ENCODE peak calls at places on chromosomes 16 and 17, in eight cellular contexts. Z is transverse colon, Y is adrenal gland, X is endothelial cell of umbilical vein, D is pancreas, H is vagina, I is mucosa of descending colon, M is SK-N-SH. G is an unnamed sample. For H3K4me1, the result is how much of the 10 kb centered on the place peaks cover.

GRCh38 chr17:1629647-1630310 is 1.1 kb upstream of the SLC43A2 start:
- DNase-seq in I (peak), X (peak), D (peak), M (peak), Y (peak), Z (peak), H (no peak), G (peak)

GRCh38 chr16:85947511-85948509 is 48.8 kb downstream of the IRF8 start:
- DNase-seq in I (peak), Y (no peak), D (no peak), H (no peak), X (no peak), Z (peak), M (no peak), G (no peak)

GRCh38 chr17:31811021-31811565 is 48.0 kb downstream of the COPRS start:
- DNase-seq in I (no peak), H (no peak), M (no peak), Z (no peak), X (peak), D (no peak), Y (no peak), G (no peak)

GRCh38 chr16:1042776-1043349 is 29.7 kb upstream of the SSTR5 start:
- DNase-seq in M (no peak), I (no peak), Y (no peak), H (no peak), D (no peak), X (no peak), Z (no peak), G (no peak)

GRCh38 chr17:8781784-8782575 is 17.2 kb downstream of the MFSD6L start:
- DNase-seq in Z (no peak), D (no peak), Y (no peak), I (no peak), H (no peak), M (no peak), X (no peak), G (no peak)

GRCh38 chr17:45230787-45231480 is 9.2 kb downstream of the FMNL1 start:
- DNase-seq in X (no peak), Y (peak), M (peak), D (no peak), I (no peak), H (no peak), Z (no peak), G (peak)

GRCh38 chr17:81420769-81421462 is 25.7 kb downstream of the BAHCC1 start:
- DNase-seq in I (no peak), Z (no peak), M (no peak), X (peak), Y (peak), H (no peak), D (peak), G (peak)

GRCh38 chr17:3552916-3553315 is 4.7 kb downstream of the TRPV3 start:
- DNase-seq in M (no peak), X (no peak), I (no peak), Y (no peak), H (no peak), Z (no peak), D (no peak), G (no peak)

GRCh38 chr17:21400816-21401593 is 24.8 kb downstream of the KCNJ12 start:
- DNase-seq in I (no peak), D (no peak), Z (no peak), Y (no peak), M (no peak), X (no peak), H (no peak), G (no peak)

GRCh38 chr17:78716814-78717393 is 65.2 kb downstream of the CYTH1 start:
- DNase-seq in X (peak), M (peak), Y (peak), Z (peak), I (peak), H (no peak), D (peak), G (peak)

GRCh38 chr16:46796764-46797269 is 34.2 kb downstream of the C16orf87 start:
- DNase-seq in Z (no peak), M (no peak), I (no peak), X (no peak), D (no peak), H (no peak), Y (no peak), G (no peak)

GRCh38 chr16:50153648-50154368 is 702 bp downstream of the TENT4B start:
- DNase-seq in X (peak), Y (peak), D (no peak), H (no peak), Z (no peak), I (peak), M (peak), G (peak)

GRCh38 chr17:27581016-27581415 is 50.0 kb upstream of the LGALS9 start:
- DNase-seq in I (no peak), M (no peak), X (no peak), H (no peak), D (no peak), Z (no peak), Y (no peak), G (no peak)

GRCh38 chr16:30755955-30756780 is 5.7 kb downstream of the CFAP119 start:
- DNase-seq in H (no peak), M (no peak), X (no peak), D (no peak), Z (no peak), Y (no peak), I (peak), G (no peak)

GRCh38 chr16:74455619-74456289 is 34.5 kb upstream of the CLEC18B start:
- DNase-seq in D (no peak), X (peak), Z (no peak), H (no peak), M (no peak), Y (no peak), I (no peak), G (no peak)

GRCh38 chr17:72594248-72594647 is 473.4 kb downstream of the SOX9 start:
- DNase-seq in H (no peak), X (no peak), M (no peak), I (no peak), Z (no peak), Y (no peak), D (no peak), G (no peak)

GRCh38 chr17:44794699-44795413 is 35.2 kb downstream of the GJC1 start:
- DNase-seq in Z (no peak), Y (no peak), D (no peak), X (peak), H (no peak), I (no peak), M (no peak), G (peak)

GRCh38 chr17:82536220-82537201 is 17.0 kb downstream of the FOXK2 start:
- DNase-seq in H (no peak), Z (no peak), D (no peak), I (no peak), Y (peak), M (peak), X (peak), G (peak)

GRCh38 chr17:78351449-78352006 is 8.3 kb downstream of the SOCS3 start:
- DNase-seq in D (peak), M (no peak), Z (peak), I (peak), X (no peak), Y (peak), H (peak), G (peak)

GRCh38 chr16:57271867-57272495 is 12.5 kb downstream of the PLLP start:
- DNase-seq in X (no peak), I (peak), H (no peak), M (peak), Z (no peak), D (no peak), Y (no peak), G (no peak)

GRCh38 chr17:2025622-2026309 is 632 bp upstream of the RTN4RL1 start:
- DNase-seq in M (peak), Y (peak), Z (peak), H (no peak), I (peak), X (peak), D (peak), G (peak)

GRCh38 chr16:50244504-50245416 is 21.6 kb upstream of the ADCY7 start:
- DNase-seq in H (no peak), I (no peak), Z (no peak), X (no peak), D (no peak), M (no peak), Y (peak), G (no peak)

GRCh38 chr17:34825102-34825501 is 136.2 kb downstream of the CCT6B start:
- DNase-seq in X (no peak), Y (no peak), D (no peak), M (no peak), H (no peak), I (no peak), Z (no peak), G (no peak)

DNA sequence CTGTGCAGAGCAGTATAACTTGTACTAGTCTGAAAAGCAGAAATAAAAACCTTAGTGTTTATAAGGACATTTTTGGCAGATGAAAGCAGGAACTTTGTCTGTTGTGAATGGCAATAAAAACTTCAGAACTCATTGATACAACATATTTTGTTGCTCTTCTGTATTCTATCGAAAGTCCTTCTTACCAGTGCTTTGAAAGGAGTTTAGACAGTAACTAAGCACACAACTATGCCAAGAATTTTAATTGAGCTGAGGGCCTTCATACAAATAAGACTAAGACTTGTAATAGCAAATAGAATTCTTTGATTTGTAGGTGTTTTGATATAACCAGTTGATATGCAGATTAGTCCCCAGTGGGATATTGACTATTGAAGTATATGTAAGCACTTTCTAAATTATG is 308.4 kb downstream of the ZFHX3 start:
- DNase-seq in M (no peak), Z (no peak), H (no peak), X (no peak), Y (no peak), D (no peak), I (no peak), G (no peak)
- H3K4me1 ChIP-seq in M (under half), Z (under half), H (under half), X (under half), Y (under half), D (under half), I (under half), G (under half)

DNA sequence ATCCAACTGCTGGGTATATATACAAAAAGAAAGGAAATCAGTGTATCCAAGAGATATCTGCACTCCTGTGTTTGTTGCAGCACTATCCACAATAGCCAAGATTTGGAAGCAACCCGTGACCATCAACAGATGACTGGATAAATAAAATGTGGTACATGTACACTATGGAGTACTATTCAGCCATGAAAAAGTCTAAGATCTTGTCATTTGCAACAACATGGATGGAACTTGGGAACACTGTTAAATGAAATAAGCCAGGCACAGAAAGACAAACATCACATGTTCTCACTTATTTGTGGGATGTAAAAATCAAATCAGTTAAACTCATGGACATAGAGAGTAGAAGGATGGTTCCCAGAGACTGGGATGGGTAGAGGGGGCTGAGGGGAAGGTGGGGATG is 620.7 kb downstream of the RBFOX1 start:
- DNase-seq in X (no peak), Z (no peak), Y (no peak), D (no peak), M (no peak), I (no peak), H (no peak), G (no peak)
- TF ChIP-seq CTCF in X (no peak), Z (no peak), Y (no peak), D (no peak), M (no peak), I (no peak), H (no peak), G (no peak)

DNA sequence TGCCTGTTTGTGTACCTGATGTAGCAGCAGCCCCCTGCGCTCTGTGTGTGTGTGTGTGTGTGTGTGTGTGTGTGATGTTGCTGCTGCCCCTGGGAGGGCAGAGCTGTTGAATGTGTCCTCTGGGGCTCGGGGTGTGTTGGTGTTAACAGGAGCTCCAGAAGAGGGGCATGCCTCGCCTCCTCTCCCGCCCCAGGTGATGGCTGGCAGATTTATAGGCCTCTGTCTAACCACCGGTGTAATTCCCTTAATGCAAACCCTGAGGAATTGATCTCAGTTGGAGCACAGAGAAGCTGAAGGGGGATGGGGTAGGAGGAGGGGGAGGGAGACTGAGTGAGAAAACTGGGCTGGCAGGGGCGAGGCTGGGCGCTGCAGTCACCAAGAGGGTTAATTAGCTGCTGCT is 10.0 kb downstream of the CACNA1G start:
- DNase-seq in H (no peak), M (no peak), Y (no peak), X (no peak), I (no peak), D (no peak), Z (no peak), G (no peak)
- H3K4me1 ChIP-seq in H (under half), M (under half), Y (under half), X (under half), I (under half), D (under half), Z (under half), G (under half)

DNA sequence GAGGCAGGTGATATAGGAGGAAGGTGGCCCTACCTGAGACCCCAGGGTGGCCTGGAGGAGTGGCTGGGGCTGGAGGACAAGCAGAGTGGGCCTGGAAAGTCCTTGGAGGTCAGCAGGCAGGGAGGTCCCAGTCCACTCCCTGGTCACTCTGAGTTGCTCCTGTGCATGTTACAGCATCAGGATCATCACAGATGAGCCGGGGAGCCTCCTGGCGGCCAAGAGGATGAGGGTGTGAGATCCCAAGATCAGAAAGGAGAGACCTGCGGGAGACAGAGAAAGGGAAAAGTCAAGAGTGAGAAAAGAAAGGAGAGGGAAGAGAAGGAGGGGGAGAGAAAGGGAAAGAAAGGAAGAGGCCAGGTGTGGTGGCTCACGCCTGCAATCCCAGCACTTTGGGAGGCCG is 71.7 kb downstream of the MRM1 start:
- DNase-seq in M (no peak), Y (no peak), Z (no peak), D (no peak), I (no peak), H (no peak), X (no peak), G (no peak)
- TF ChIP-seq CTCF in M (no peak), Y (no peak), Z (no peak), D (no peak), I (no peak), H (no peak), X (no peak), G (no peak)

GRCh38 chr17:62790554-62790953 is 17.6 kb downstream of the MARCHF10 start:
- DNase-seq in D (no peak), H (no peak), I (no peak), X (no peak), M (no peak), Y (no peak), Z (no peak), G (no peak)
- H3K4me1 ChIP-seq in D (under half), H (under half), I (under half), X (under half), M (under half), Y (under half), Z (under half), G (under half)

DNA sequence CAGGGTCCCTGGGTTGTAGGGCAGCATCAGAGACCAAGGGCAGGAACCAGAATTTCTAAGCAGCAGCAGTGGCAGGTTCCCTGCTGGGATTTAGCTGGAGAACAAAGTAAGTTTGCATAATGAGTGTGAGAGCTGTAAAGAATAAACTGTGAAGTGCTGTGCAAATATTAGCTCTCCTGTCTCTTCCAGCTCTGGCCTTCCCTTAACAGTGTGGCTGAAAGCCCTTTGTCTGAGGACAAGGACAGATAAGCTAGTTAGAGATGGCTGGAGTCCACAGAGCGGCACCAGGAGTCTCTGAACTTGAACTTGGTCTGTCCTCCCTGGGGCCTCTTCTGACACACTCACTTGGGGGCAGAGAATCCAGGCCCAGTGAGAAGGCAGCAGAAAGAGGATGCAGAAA is 98.2 kb upstream of the WSCD1 start:
- DNase-seq in I (no peak), Y (no peak), M (no peak), X (no peak), D (no peak), H (no peak), Z (no peak), G (no peak)
- TF ChIP-seq CTCF in I (no peak), Y (no peak), M (no peak), X (no peak), D (no peak), H (no peak), Z (no peak), G (no peak)

DNA sequence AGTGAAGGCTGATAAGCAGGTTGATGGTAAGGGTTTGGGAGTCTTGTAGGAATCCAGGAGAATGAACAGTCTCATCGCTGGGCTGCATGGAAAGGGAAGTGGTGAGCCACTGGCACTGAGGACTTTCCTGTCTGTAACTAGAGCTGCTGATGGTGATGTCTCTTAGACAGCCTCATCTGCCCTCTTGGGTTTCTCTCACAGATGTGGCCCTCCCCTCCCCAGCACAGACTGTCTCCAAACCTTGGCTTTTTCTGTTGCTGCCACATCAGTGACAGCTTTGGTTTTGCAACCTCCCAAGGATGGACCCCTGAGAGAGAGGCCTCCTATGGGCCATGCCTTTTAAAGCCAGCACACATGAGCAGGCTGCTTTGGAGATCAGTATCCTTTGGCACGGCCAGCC is 16.9 kb downstream of the PLCG2 start:
- DNase-seq in Y (no peak), Z (peak), H (no peak), I (no peak), D (no peak), X (no peak), M (no peak), G (no peak)
- H3K4me1 ChIP-seq in Y (under half), Z (under half), H (under half), I (under half), D (under half), X (under half), M (under half), G (under half)

DNA sequence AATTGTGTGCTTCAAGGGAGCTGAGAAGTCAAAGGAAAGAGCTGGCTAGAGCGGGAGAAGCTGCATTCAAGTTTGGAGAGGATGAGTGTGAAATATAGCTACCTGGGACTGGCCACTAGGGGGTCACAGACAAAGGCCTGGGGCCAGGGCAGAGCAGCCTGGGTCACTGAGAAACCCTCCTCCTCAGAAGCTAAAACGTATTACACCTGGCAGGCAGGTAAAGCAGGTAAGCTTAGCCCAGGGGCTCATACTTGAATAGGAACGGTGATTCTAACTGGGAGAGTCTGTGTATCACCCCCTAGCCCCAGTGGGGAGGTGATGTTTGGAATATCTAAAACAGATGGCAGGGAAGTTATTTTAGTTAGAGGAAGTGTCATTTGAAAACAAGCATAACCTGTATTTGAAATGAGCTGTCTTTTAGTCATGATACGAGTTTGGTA is 6.8 kb downstream of the KRT37 start:
- DNase-seq in Y (no peak), M (peak), D (no peak), X (no peak), H (no peak), Z (no peak), I (no peak), G (no peak)
- TF ChIP-seq CTCF in Y (no peak), M (peak), D (no peak), X (peak), H (no peak), Z (no peak), I (no peak), G (no peak)

DNA sequence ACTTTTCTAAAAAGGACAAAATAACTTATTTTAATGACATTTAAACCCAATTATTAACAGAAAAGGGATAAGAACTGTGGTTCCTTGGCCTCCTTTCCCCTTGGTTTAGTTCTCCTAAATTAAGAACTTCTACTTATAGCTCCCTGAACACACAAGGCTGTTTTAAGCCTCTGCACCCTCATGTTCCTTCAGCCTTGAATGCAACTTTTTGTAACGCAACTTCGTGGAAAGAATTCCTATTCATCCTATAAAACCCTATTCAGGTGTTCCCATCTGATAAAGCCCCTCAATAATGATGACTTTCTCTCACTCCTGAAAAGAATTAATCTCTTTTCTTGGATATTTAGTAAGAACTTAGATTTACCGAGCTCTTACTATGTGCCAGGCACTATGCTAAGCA is 6.3 kb downstream of the STAT3 start:
- DNase-seq in D (no peak), X (no peak), I (no peak), H (no peak), Z (no peak), M (no peak), Y (no peak), G (no peak)
- H3K4me1 ChIP-seq in D (under half), X (under half), I (under half), H (half or more), Z (under half), M (under half), Y (half or more), G (half or more)

G was measured in tibial artery.